ENCODE peak calls at places on chromosomes 7 and 10, in six cellular contexts. One of them, this sample, is unnamed.

GRCh38 chr10:80163741-80164341 is 31.3 kb downstream of the PLAC9 start:
- DNase-seq in upper lobe of right lung: no peak
- DNase-seq in GM12891: no peak
- DNase-seq in left kidney: no peak
- DNase-seq in stimulated activated CD4-positive, alpha-beta T cell treated with anti-CD3 and anti-CD28 coated beads, Interleukin-2, amount 100 ng/mL, for 48 hours: no peak
- DNase-seq in progenitor cell of endocrine pancreas: no peak
- DNase-seq in this sample: no peak

GRCh38 chr10:16483241-16483917 is 38.3 kb downstream of the C1QL3 start:
- DNase-seq in upper lobe of right lung: no peak
- DNase-seq in GM12891: no peak
- DNase-seq in left kidney: no peak
- DNase-seq in stimulated activated CD4-positive, alpha-beta T cell treated with anti-CD3 and anti-CD28 coated beads, Interleukin-2, amount 100 ng/mL, for 48 hours: no peak
- DNase-seq in progenitor cell of endocrine pancreas: no peak
- DNase-seq in this sample: no peak

GRCh38 chr10:86153751-86154150 is 212.8 kb downstream of the GRID1 start:
- DNase-seq in upper lobe of right lung: no peak
- DNase-seq in GM12891: no peak
- DNase-seq in left kidney: no peak
- DNase-seq in stimulated activated CD4-positive, alpha-beta T cell treated with anti-CD3 and anti-CD28 coated beads, Interleukin-2, amount 100 ng/mL, for 48 hours: no peak
- DNase-seq in progenitor cell of endocrine pancreas: no peak
- DNase-seq in this sample: no peak

GRCh38 chr7:45229130-45229920 is 71.7 kb downstream of the RAMP3 start:
- DNase-seq in upper lobe of right lung: no peak
- DNase-seq in GM12891: no peak
- DNase-seq in left kidney: peak
- DNase-seq in stimulated activated CD4-positive, alpha-beta T cell treated with anti-CD3 and anti-CD28 coated beads, Interleukin-2, amount 100 ng/mL, for 48 hours: no peak
- DNase-seq in progenitor cell of endocrine pancreas: no peak
- DNase-seq in this sample: no peak

GRCh38 chr10:101744267-101744666 is 31.6 kb downstream of the FGF8 start:
- DNase-seq in upper lobe of right lung: no peak
- DNase-seq in GM12891: no peak
- DNase-seq in left kidney: no peak
- DNase-seq in stimulated activated CD4-positive, alpha-beta T cell treated with anti-CD3 and anti-CD28 coated beads, Interleukin-2, amount 100 ng/mL, for 48 hours: no peak
- DNase-seq in progenitor cell of endocrine pancreas: no peak
- DNase-seq in this sample: no peak

GRCh38 chr10:87657370-87657769 is 2.3 kb upstream of the PAPSS2 start:
- DNase-seq in upper lobe of right lung: no peak
- DNase-seq in GM12891: no peak
- DNase-seq in left kidney: no peak
- DNase-seq in stimulated activated CD4-positive, alpha-beta T cell treated with anti-CD3 and anti-CD28 coated beads, Interleukin-2, amount 100 ng/mL, for 48 hours: no peak
- DNase-seq in progenitor cell of endocrine pancreas: no peak
- DNase-seq in this sample: no peak

GRCh38 chr10:86500846-86501245 is 20.7 kb downstream of the WAPL start:
- DNase-seq in upper lobe of right lung: no peak
- DNase-seq in GM12891: no peak
- DNase-seq in left kidney: no peak
- DNase-seq in stimulated activated CD4-positive, alpha-beta T cell treated with anti-CD3 and anti-CD28 coated beads, Interleukin-2, amount 100 ng/mL, for 48 hours: no peak
- DNase-seq in progenitor cell of endocrine pancreas: no peak
- DNase-seq in this sample: no peak

GRCh38 chr7:26199301-26200112 is 1.0 kb downstream of the HNRNPA2B1 start:
- DNase-seq in upper lobe of right lung: peak
- DNase-seq in GM12891: no peak
- DNase-seq in left kidney: peak
- DNase-seq in stimulated activated CD4-positive, alpha-beta T cell treated with anti-CD3 and anti-CD28 coated beads, Interleukin-2, amount 100 ng/mL, for 48 hours: peak
- DNase-seq in progenitor cell of endocrine pancreas: peak
- DNase-seq in this sample: peak

GRCh38 chr10:78109210-78109609 is 75.5 kb downstream of the RPS24 start:
- DNase-seq in upper lobe of right lung: no peak
- DNase-seq in GM12891: no peak
- DNase-seq in left kidney: no peak
- DNase-seq in stimulated activated CD4-positive, alpha-beta T cell treated with anti-CD3 and anti-CD28 coated beads, Interleukin-2, amount 100 ng/mL, for 48 hours: no peak
- DNase-seq in progenitor cell of endocrine pancreas: no peak
- DNase-seq in this sample: no peak

GRCh38 chr10:26725837-26726727 is 28.6 kb downstream of the PDSS1 start:
- DNase-seq in upper lobe of right lung: peak
- DNase-seq in GM12891: no peak
- DNase-seq in left kidney: peak
- DNase-seq in stimulated activated CD4-positive, alpha-beta T cell treated with anti-CD3 and anti-CD28 coated beads, Interleukin-2, amount 100 ng/mL, for 48 hours: peak
- DNase-seq in progenitor cell of endocrine pancreas: no peak
- DNase-seq in this sample: peak

GRCh38 chr10:114680557-114681117 is 22.6 kb upstream of the ABLIM1 start:
- DNase-seq in upper lobe of right lung: no peak
- DNase-seq in GM12891: no peak
- DNase-seq in left kidney: no peak
- DNase-seq in stimulated activated CD4-positive, alpha-beta T cell treated with anti-CD3 and anti-CD28 coated beads, Interleukin-2, amount 100 ng/mL, for 48 hours: no peak
- DNase-seq in progenitor cell of endocrine pancreas: no peak
- DNase-seq in this sample: no peak

GRCh38 chr10:97718659-97719142 is 5.2 kb downstream of the MARVELD1 start:
- DNase-seq in upper lobe of right lung: peak
- DNase-seq in GM12891: no peak
- DNase-seq in left kidney: peak
- DNase-seq in stimulated activated CD4-positive, alpha-beta T cell treated with anti-CD3 and anti-CD28 coated beads, Interleukin-2, amount 100 ng/mL, for 48 hours: no peak
- DNase-seq in progenitor cell of endocrine pancreas: no peak
- DNase-seq in this sample: no peak

GRCh38 chr7:135933509-135934188 is 43.5 kb downstream of the MTPN start:
- DNase-seq in upper lobe of right lung: no peak
- DNase-seq in GM12891: no peak
- DNase-seq in left kidney: no peak
- DNase-seq in stimulated activated CD4-positive, alpha-beta T cell treated with anti-CD3 and anti-CD28 coated beads, Interleukin-2, amount 100 ng/mL, for 48 hours: no peak
- DNase-seq in progenitor cell of endocrine pancreas: no peak
- DNase-seq in this sample: no peak

GRCh38 chr7:157211710-157212109 is 73.0 kb downstream of the UBE3C start:
- DNase-seq in upper lobe of right lung: no peak
- DNase-seq in GM12891: no peak
- DNase-seq in left kidney: peak
- DNase-seq in stimulated activated CD4-positive, alpha-beta T cell treated with anti-CD3 and anti-CD28 coated beads, Interleukin-2, amount 100 ng/mL, for 48 hours: no peak
- DNase-seq in progenitor cell of endocrine pancreas: no peak
- DNase-seq in this sample: no peak

GRCh38 chr10:86594535-86594934 is 59.8 kb upstream of the OPN4 start:
- DNase-seq in upper lobe of right lung: no peak
- DNase-seq in GM12891: no peak
- DNase-seq in left kidney: no peak
- DNase-seq in stimulated activated CD4-positive, alpha-beta T cell treated with anti-CD3 and anti-CD28 coated beads, Interleukin-2, amount 100 ng/mL, for 48 hours: no peak
- DNase-seq in progenitor cell of endocrine pancreas: no peak
- DNase-seq in this sample: no peak

GRCh38 chr10:18340496-18341051 is 200.3 kb downstream of the CACNB2 start:
- DNase-seq in upper lobe of right lung: no peak
- DNase-seq in GM12891: no peak
- DNase-seq in left kidney: peak
- DNase-seq in stimulated activated CD4-positive, alpha-beta T cell treated with anti-CD3 and anti-CD28 coated beads, Interleukin-2, amount 100 ng/mL, for 48 hours: no peak
- DNase-seq in progenitor cell of endocrine pancreas: no peak
- DNase-seq in this sample: no peak

GRCh38 chr10:69628876-69629275 is 1.2 kb upstream of the FAM241B start:
- DNase-seq in upper lobe of right lung: no peak
- DNase-seq in GM12891: no peak
- DNase-seq in left kidney: no peak
- DNase-seq in stimulated activated CD4-positive, alpha-beta T cell treated with anti-CD3 and anti-CD28 coated beads, Interleukin-2, amount 100 ng/mL, for 48 hours: no peak
- DNase-seq in progenitor cell of endocrine pancreas: no peak
- DNase-seq in this sample: no peak

GRCh38 chr10:128163701-128164100 is 37.5 kb upstream of the MKI67 start:
- DNase-seq in upper lobe of right lung: no peak
- DNase-seq in GM12891: no peak
- DNase-seq in left kidney: no peak
- DNase-seq in stimulated activated CD4-positive, alpha-beta T cell treated with anti-CD3 and anti-CD28 coated beads, Interleukin-2, amount 100 ng/mL, for 48 hours: no peak
- DNase-seq in progenitor cell of endocrine pancreas: no peak
- DNase-seq in this sample: no peak

GRCh38 chr10:11476035-11476434 is 135.4 kb downstream of the USP6NL start:
- DNase-seq in upper lobe of right lung: no peak
- DNase-seq in GM12891: no peak
- DNase-seq in left kidney: no peak
- DNase-seq in stimulated activated CD4-positive, alpha-beta T cell treated with anti-CD3 and anti-CD28 coated beads, Interleukin-2, amount 100 ng/mL, for 48 hours: no peak
- DNase-seq in progenitor cell of endocrine pancreas: no peak
- DNase-seq in this sample: no peak

GRCh38 chr7:112081778-112082177 is 124.4 kb downstream of the DOCK4 start:
- DNase-seq in upper lobe of right lung: no peak
- DNase-seq in GM12891: no peak
- DNase-seq in left kidney: no peak
- DNase-seq in stimulated activated CD4-positive, alpha-beta T cell treated with anti-CD3 and anti-CD28 coated beads, Interleukin-2, amount 100 ng/mL, for 48 hours: no peak
- DNase-seq in progenitor cell of endocrine pancreas: no peak
- DNase-seq in this sample: no peak

GRCh38 chr7:75950111-75950681 is 35.2 kb downstream of the POR start:
- DNase-seq in upper lobe of right lung: no peak
- DNase-seq in GM12891: no peak
- DNase-seq in left kidney: peak
- DNase-seq in stimulated activated CD4-positive, alpha-beta T cell treated with anti-CD3 and anti-CD28 coated beads, Interleukin-2, amount 100 ng/mL, for 48 hours: no peak
- DNase-seq in progenitor cell of endocrine pancreas: no peak
- DNase-seq in this sample: no peak

GRCh38 chr7:158595068-158595467 is 7.4 kb upstream of the PTPRN2 start:
- DNase-seq in upper lobe of right lung: no peak
- DNase-seq in GM12891: no peak
- DNase-seq in left kidney: peak
- DNase-seq in stimulated activated CD4-positive, alpha-beta T cell treated with anti-CD3 and anti-CD28 coated beads, Interleukin-2, amount 100 ng/mL, for 48 hours: no peak
- DNase-seq in progenitor cell of endocrine pancreas: no peak
- DNase-seq in this sample: no peak

This sample was measured in stimulated activated naive CD8-positive, alpha-beta T cell treated with anti-CD3 and anti-CD28 coated beads, Interleukin-15, amount 100 ng/mL, for 72 hours.